ENCODE peak calls at places on chromosomes 13 and 19, in seven cellular contexts. I, Y, M, L, G, J and H are unnamed samples.

GRCh38 chr13:51996660-51997059 is 14.6 kb downstream of the ATP7B start:
- DNase-seq in I (no peak), Y (no peak), M (no peak), L (no peak), G (no peak), J (no peak), H (no peak)

GRCh38 chr13:52695856-52696255 is 43.2 kb downstream of the SUGT1 start:
- DNase-seq in I (peak), Y (no peak), M (peak), L (peak), G (no peak), J (peak), H (no peak)

GRCh38 chr13:112446867-112447266 is 70.7 kb downstream of the SPACA7 start:
- DNase-seq in I (no peak), Y (no peak), M (no peak), L (no peak), G (no peak), J (no peak), H (no peak)

GRCh38 chr19:56099638-56100539 is 21.2 kb downstream of the ZNF787 start:
- DNase-seq in I (no peak), Y (no peak), M (no peak), L (no peak), G (no peak), J (no peak), H (no peak)

GRCh38 chr19:18781047-18781600 is 10.0 kb downstream of the COMP start:
- DNase-seq in I (no peak), Y (no peak), M (no peak), L (no peak), G (no peak), J (no peak), H (no peak)

GRCh38 chr13:50149932-50150331 is 134.7 kb downstream of the KCNRG start:
- DNase-seq in I (no peak), Y (no peak), M (no peak), L (no peak), G (no peak), J (no peak), H (no peak)

GRCh38 chr13:111216166-111216960 is 101.3 kb downstream of the ARHGEF7 start:
- DNase-seq in I (no peak), Y (peak), M (peak), L (peak), G (peak), J (no peak), H (peak)

GRCh38 chr19:58581227-58582141 is 8.3 kb upstream of the MZF1 start:
- DNase-seq in I (peak), Y (peak), M (peak), L (peak), G (peak), J (peak), H (peak)

GRCh38 chr19:16628984-16629691 is 1.1 kb upstream of the MED26 start:
- DNase-seq in I (no peak), Y (peak), M (peak), L (peak), G (no peak), J (peak), H (peak)

GRCh38 chr13:67120872-67121531 is 109.1 kb downstream of the PCDH9 start:
- DNase-seq in I (peak), Y (no peak), M (peak), L (peak), G (no peak), J (peak), H (no peak)

GRCh38 chr19:55041627-55042343 is 3.7 kb upstream of the GP6 start:
- DNase-seq in I (no peak), Y (peak), M (no peak), L (no peak), G (no peak), J (no peak), H (no peak)

GRCh38 chr19:56137405-56137804 is 3.7 kb upstream of the ZNF444 start:
- DNase-seq in I (no peak), Y (no peak), M (no peak), L (no peak), G (no peak), J (no peak), H (no peak)

GRCh38 chr19:16330368-16330801 is 5.8 kb downstream of the KLF2 start:
- DNase-seq in I (peak), Y (peak), M (peak), L (peak), G (no peak), J (peak), H (no peak)

GRCh38 chr19:57558525-57558924 is 1.1 kb downstream of the ZNF550 start:
- DNase-seq in I (no peak), Y (no peak), M (peak), L (peak), G (no peak), J (no peak), H (peak)
- H3K4me3 ChIP-seq in I (peak), Y (peak), M (peak), L (peak), G (peak), J (peak), H (peak)

GRCh38 chr19:5339950-5340636 is 519 bp downstream of the PTPRS start:
- DNase-seq in I (no peak), Y (no peak), M (no peak), L (no peak), G (peak), J (no peak), H (peak)
- H2AFZ ChIP-seq in I (peak), Y (no peak), M (no peak), L (peak), G (no peak), J (peak), H (no peak)

DNA sequence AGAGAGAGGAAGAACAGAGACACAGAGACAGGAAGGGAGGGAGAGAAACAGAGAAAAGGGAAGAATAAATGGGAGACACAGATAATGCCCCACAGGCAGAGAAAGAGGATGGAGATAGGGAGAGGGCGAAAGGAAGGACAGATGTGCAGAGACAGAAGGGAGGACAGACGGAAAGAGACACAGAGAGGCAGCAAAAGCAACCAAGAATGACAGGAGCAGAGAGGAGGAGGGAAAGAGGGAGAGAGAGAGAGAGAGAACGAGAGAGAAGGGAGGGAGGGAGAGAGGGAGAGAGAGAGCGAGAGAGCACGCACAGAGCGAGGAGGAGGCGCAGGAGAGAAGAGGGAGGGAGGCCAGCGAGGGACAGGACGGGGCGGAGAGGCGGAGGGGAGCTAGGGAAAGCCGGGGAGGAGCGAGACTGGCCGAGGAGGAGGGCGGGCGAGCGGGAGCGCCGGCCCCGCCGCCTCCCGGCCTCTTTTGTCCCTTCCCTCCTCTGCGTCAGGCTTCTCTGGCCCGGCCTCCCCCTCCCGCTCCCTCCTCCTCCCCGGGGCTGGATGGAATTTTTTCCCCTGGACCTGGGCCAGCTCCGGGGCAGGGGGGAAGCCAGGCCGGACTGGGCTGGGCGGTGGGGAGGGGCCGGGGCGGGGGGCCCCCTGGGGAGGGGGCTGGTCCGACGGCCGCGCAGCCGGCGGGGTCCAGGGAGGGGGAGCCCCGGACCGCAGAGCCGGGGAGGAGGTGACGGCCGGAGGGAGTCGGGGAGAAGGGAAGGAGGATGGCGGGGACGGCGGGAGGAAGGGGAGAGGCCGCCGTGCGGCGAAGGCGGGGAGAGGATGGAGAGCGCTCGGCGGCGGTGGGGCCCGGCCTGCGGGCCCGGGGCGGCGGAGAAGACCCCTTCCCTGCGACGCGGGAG is 4.2 kb upstream of the SPACA6 start:
- DNase-seq in I (peak), Y (no peak), M (peak), L (peak), G (peak), J (peak), H (peak)
- TF ChIP-seq CTCF in I (no peak), Y (no peak), M (no peak), L (no peak), G (no peak), J (no peak), H (no peak)

GRCh38 chr19:29098091-29098490 is 114.9 kb downstream of the UQCRFS1 start:
- DNase-seq in I (no peak), Y (no peak), M (no peak), L (no peak), G (no peak), J (no peak), H (no peak)
- H3K4me3 ChIP-seq in I (no peak), Y (no peak), M (no peak), L (no peak), G (no peak), J (no peak), H (no peak)